ENCODE peak calls at places on chromosome 12, in five cellular contexts. One of them, this sample, is unnamed.

GRCh38 chr12:59627582-59627981 is 31.8 kb downstream of the SLC16A7 start:
- DNase-seq in NB4: no peak
- DNase-seq in mucosa of gallbladder: no peak
- DNase-seq in dermis microvascular lymphatic vessel endothelial cell: no peak
- DNase-seq in progenitor cell of endocrine pancreas: no peak
- DNase-seq in this sample: no peak

GRCh38 chr12:1566449-1567135 is 27.8 kb downstream of the FBXL14 start:
- DNase-seq in NB4: peak; percentile 27
- DNase-seq in mucosa of gallbladder: no peak
- DNase-seq in dermis microvascular lymphatic vessel endothelial cell: no peak
- DNase-seq in progenitor cell of endocrine pancreas: no peak
- DNase-seq in this sample: no peak

GRCh38 chr12:127963926-127964325 is 303.0 kb upstream of the TMEM132C start:
- DNase-seq in NB4: no peak
- DNase-seq in mucosa of gallbladder: no peak
- DNase-seq in dermis microvascular lymphatic vessel endothelial cell: no peak
- DNase-seq in progenitor cell of endocrine pancreas: no peak
- DNase-seq in this sample: no peak

GRCh38 chr12:130787445-130788410 is 51.3 kb downstream of the STX2 start:
- DNase-seq in NB4: no peak
- DNase-seq in mucosa of gallbladder: no peak
- DNase-seq in dermis microvascular lymphatic vessel endothelial cell: no peak
- DNase-seq in progenitor cell of endocrine pancreas: no peak
- DNase-seq in this sample: no peak

GRCh38 chr12:93777249-93777648 is 100.1 kb downstream of the CRADD start:
- DNase-seq in NB4: no peak
- DNase-seq in mucosa of gallbladder: no peak
- DNase-seq in dermis microvascular lymphatic vessel endothelial cell: no peak
- DNase-seq in progenitor cell of endocrine pancreas: no peak
- DNase-seq in this sample: no peak

GRCh38 chr12:59699408-59700144 is 103.7 kb downstream of the SLC16A7 start:
- DNase-seq in NB4: peak; percentile 59
- DNase-seq in mucosa of gallbladder: no peak
- DNase-seq in dermis microvascular lymphatic vessel endothelial cell: no peak
- DNase-seq in progenitor cell of endocrine pancreas: no peak
- DNase-seq in this sample: no peak

GRCh38 chr12:60225216-60226000 is 629.6 kb downstream of the SLC16A7 start:
- DNase-seq in NB4: no peak
- DNase-seq in mucosa of gallbladder: no peak
- DNase-seq in dermis microvascular lymphatic vessel endothelial cell: no peak
- DNase-seq in progenitor cell of endocrine pancreas: no peak
- DNase-seq in this sample: no peak

GRCh38 chr12:49893753-49894752 is 9.6 kb downstream of the FAIM2 start:
- DNase-seq in NB4: peak; percentile 65
- DNase-seq in mucosa of gallbladder: peak; percentile 64
- DNase-seq in dermis microvascular lymphatic vessel endothelial cell: no peak
- DNase-seq in progenitor cell of endocrine pancreas: no peak
- DNase-seq in this sample: no peak

GRCh38 chr12:90945070-90945649 is 9.8 kb downstream of the CCER1 start:
- DNase-seq in NB4: peak; percentile 52
- DNase-seq in mucosa of gallbladder: no peak
- DNase-seq in dermis microvascular lymphatic vessel endothelial cell: peak; percentile 11
- DNase-seq in progenitor cell of endocrine pancreas: no peak
- DNase-seq in this sample: no peak

GRCh38 chr12:99390707-99391106 is 256.8 kb upstream of the GARIN6 start:
- DNase-seq in NB4: peak; percentile 25
- DNase-seq in mucosa of gallbladder: no peak
- DNase-seq in dermis microvascular lymphatic vessel endothelial cell: no peak
- DNase-seq in progenitor cell of endocrine pancreas: no peak
- DNase-seq in this sample: peak; percentile 5

GRCh38 chr12:26338574-26339572 is 143.5 kb downstream of the SSPN start:
- DNase-seq in NB4: peak; percentile 32
- DNase-seq in mucosa of gallbladder: no peak
- DNase-seq in dermis microvascular lymphatic vessel endothelial cell: peak; percentile 55
- DNase-seq in progenitor cell of endocrine pancreas: no peak
- DNase-seq in this sample: no peak

GRCh38 chr12:95402096-95402495 is 71.9 kb upstream of the METAP2 start:
- DNase-seq in NB4: no peak
- DNase-seq in mucosa of gallbladder: no peak
- DNase-seq in dermis microvascular lymphatic vessel endothelial cell: no peak
- DNase-seq in progenitor cell of endocrine pancreas: no peak
- DNase-seq in this sample: no peak

GRCh38 chr12:100733817-100734593 is 60.6 kb upstream of the ANO4 start:
- DNase-seq in NB4: peak; percentile 28
- DNase-seq in mucosa of gallbladder: no peak
- DNase-seq in dermis microvascular lymphatic vessel endothelial cell: peak; percentile 29
- DNase-seq in progenitor cell of endocrine pancreas: no peak
- DNase-seq in this sample: no peak

GRCh38 chr12:99732121-99732520 is 84.6 kb downstream of the GARIN6 start:
- DNase-seq in NB4: no peak
- DNase-seq in mucosa of gallbladder: no peak
- DNase-seq in dermis microvascular lymphatic vessel endothelial cell: no peak
- DNase-seq in progenitor cell of endocrine pancreas: no peak
- DNase-seq in this sample: no peak

GRCh38 chr12:119870462-119870861 is 6.7 kb downstream of the CIT start:
- DNase-seq in NB4: no peak
- DNase-seq in mucosa of gallbladder: no peak
- DNase-seq in dermis microvascular lymphatic vessel endothelial cell: no peak
- DNase-seq in progenitor cell of endocrine pancreas: no peak
- DNase-seq in this sample: no peak

GRCh38 chr12:70190252-70191010 is 52.8 kb upstream of the CNOT2 start:
- DNase-seq in NB4: no peak
- DNase-seq in mucosa of gallbladder: no peak
- DNase-seq in dermis microvascular lymphatic vessel endothelial cell: no peak
- DNase-seq in progenitor cell of endocrine pancreas: no peak
- DNase-seq in this sample: no peak

GRCh38 chr12:53500119-53500775 is 836 bp upstream of the TARBP2 start:
- DNase-seq in NB4: peak; percentile 86
- DNase-seq in mucosa of gallbladder: peak; percentile 62
- DNase-seq in dermis microvascular lymphatic vessel endothelial cell: no peak
- DNase-seq in progenitor cell of endocrine pancreas: no peak
- DNase-seq in this sample: no peak

GRCh38 chr12:90102957-90103652 is 394.5 kb upstream of the ATP2B1 start:
- DNase-seq in NB4: peak; percentile 64
- DNase-seq in mucosa of gallbladder: no peak
- DNase-seq in dermis microvascular lymphatic vessel endothelial cell: peak; percentile 31
- DNase-seq in progenitor cell of endocrine pancreas: no peak
- DNase-seq in this sample: peak; percentile 7

GRCh38 chr12:124754949-124755800 is 108.5 kb downstream of the SCARB1 start:
- DNase-seq in NB4: peak; percentile 99
- DNase-seq in mucosa of gallbladder: peak; percentile 80
- DNase-seq in dermis microvascular lymphatic vessel endothelial cell: no peak
- DNase-seq in progenitor cell of endocrine pancreas: no peak
- DNase-seq in this sample: no peak

GRCh38 chr12:98939350-98939749 is 294.3 kb downstream of the APAF1 start:
- DNase-seq in NB4: peak; percentile 35
- DNase-seq in mucosa of gallbladder: no peak
- DNase-seq in dermis microvascular lymphatic vessel endothelial cell: peak; percentile 11
- DNase-seq in progenitor cell of endocrine pancreas: no peak
- DNase-seq in this sample: peak; percentile 9

GRCh38 chr12:91685917-91686316 is 459.7 kb downstream of the BTG1 start:
- DNase-seq in NB4: no peak
- DNase-seq in mucosa of gallbladder: no peak
- DNase-seq in dermis microvascular lymphatic vessel endothelial cell: peak; percentile 80
- DNase-seq in progenitor cell of endocrine pancreas: no peak
- DNase-seq in this sample: no peak

GRCh38 chr12:109291531-109292341 is 17.3 kb downstream of the FOXN4 start:
- DNase-seq in NB4: no peak
- DNase-seq in mucosa of gallbladder: peak; percentile 18
- DNase-seq in dermis microvascular lymphatic vessel endothelial cell: peak; percentile 50
- DNase-seq in progenitor cell of endocrine pancreas: peak; percentile 38
- DNase-seq in this sample: peak; percentile 87

GRCh38 chr12:71503579-71504470 is 64.2 kb downstream of the LGR5 start:
- DNase-seq in NB4: no peak
- DNase-seq in mucosa of gallbladder: no peak
- DNase-seq in dermis microvascular lymphatic vessel endothelial cell: no peak
- DNase-seq in progenitor cell of endocrine pancreas: no peak
- DNase-seq in this sample: no peak

GRCh38 chr12:29667011-29667410 is 116.7 kb downstream of the TMTC1 start:
- DNase-seq in NB4: no peak
- DNase-seq in mucosa of gallbladder: no peak
- DNase-seq in dermis microvascular lymphatic vessel endothelial cell: no peak
- DNase-seq in progenitor cell of endocrine pancreas: no peak
- DNase-seq in this sample: no peak

GRCh38 chr12:78746001-78746400 is 118.6 kb upstream of the SYT1 start:
- DNase-seq in NB4: no peak
- DNase-seq in mucosa of gallbladder: no peak
- DNase-seq in dermis microvascular lymphatic vessel endothelial cell: no peak
- DNase-seq in progenitor cell of endocrine pancreas: no peak
- DNase-seq in this sample: no peak

GRCh38 chr12:78095623-78096022 is 264.9 kb downstream of the NAV3 start:
- DNase-seq in NB4: no peak
- DNase-seq in mucosa of gallbladder: no peak
- DNase-seq in dermis microvascular lymphatic vessel endothelial cell: no peak
- DNase-seq in progenitor cell of endocrine pancreas: no peak
- DNase-seq in this sample: no peak

GRCh38 chr12:120485914-120486881 is 9.7 kb upstream of the DYNLL1 start:
- DNase-seq in NB4: no peak
- DNase-seq in mucosa of gallbladder: no peak
- DNase-seq in dermis microvascular lymphatic vessel endothelial cell: no peak
- DNase-seq in progenitor cell of endocrine pancreas: no peak
- DNase-seq in this sample: no peak

GRCh38 chr12:24991209-24992049 is 42.5 kb upstream of the BCAT1 start:
- DNase-seq in NB4: peak; percentile 87
- DNase-seq in mucosa of gallbladder: no peak
- DNase-seq in dermis microvascular lymphatic vessel endothelial cell: peak; percentile 65
- DNase-seq in progenitor cell of endocrine pancreas: no peak
- DNase-seq in this sample: no peak

GRCh38 chr12:16612647-16613046 is 6.7 kb upstream of the LMO3 start:
- DNase-seq in NB4: no peak
- DNase-seq in mucosa of gallbladder: no peak
- DNase-seq in dermis microvascular lymphatic vessel endothelial cell: no peak
- DNase-seq in progenitor cell of endocrine pancreas: no peak
- DNase-seq in this sample: no peak

GRCh38 chr12:28035483-28035882 is 63.0 kb upstream of the PTHLH start:
- DNase-seq in NB4: peak; percentile 21
- DNase-seq in mucosa of gallbladder: no peak
- DNase-seq in dermis microvascular lymphatic vessel endothelial cell: no peak
- DNase-seq in progenitor cell of endocrine pancreas: no peak
- DNase-seq in this sample: no peak